ENCODE peak calls at places on chromosomes 5 and 9, in four cellular contexts. Y is GM19239, A is activated T-cell treated with anti-CD3 and anti-CD28 coated beads for 48 hours, I is NCI-H1092. U is an unnamed sample.

GRCh38 chr5:85293139-85293785 is 908.6 kb upstream of the EDIL3 start:
- DNase-seq in Y (no peak), A (no peak), I (no peak), U (no peak)

GRCh38 chr9:99489043-99489378 is 266.9 kb downstream of the SEC61B start:
- DNase-seq in Y (no peak), A (no peak), I (no peak), U (no peak)

GRCh38 chr9:124381073-124381945 is 33.9 kb downstream of the PSMB7 start:
- DNase-seq in Y (no peak), A (no peak), I (no peak), U (no peak)

GRCh38 chr9:73148447-73148937 is 3.2 kb upstream of the ANXA1 start:
- DNase-seq in Y (no peak), A (no peak), I (no peak), U (no peak)

GRCh38 chr9:121604242-121604641 is 47.2 kb upstream of the DAB2IP start:
- DNase-seq in Y (no peak), A (no peak), I (no peak), U (no peak)

GRCh38 chr5:107040907-107041306 is 629.8 kb downstream of the EFNA5 start:
- DNase-seq in Y (no peak), A (no peak), I (no peak), U (no peak)

GRCh38 chr5:95043234-95043633 is 241.7 kb downstream of the MCTP1 start:
- DNase-seq in Y (no peak), A (no peak), I (no peak), U (no peak)

GRCh38 chr9:126857261-126857960 is 3.0 kb upstream of the ZBTB34 start:
- DNase-seq in Y (no peak), A (no peak), I (peak), U (no peak)

GRCh38 chr9:18347381-18348084 is 126.4 kb upstream of the ADAMTSL1 start:
- DNase-seq in Y (no peak), A (no peak), I (no peak), U (no peak)

GRCh38 chr5:148735301-148735700 is 81.0 kb upstream of the HTR4 start:
- DNase-seq in Y (no peak), A (no peak), I (no peak), U (no peak)